ENCODE peak calls at places on chromosomes 7 and 10, in nine cellular contexts. H, A, I, N, X, L, Q, G and D are unnamed samples.
A peak's percentile ranks its signal among the peaks of the same experiment; 100 is the strongest.

GRCh38 chr7:97845622-97846203 is 26.5 kb downstream of the ASNS start:
- DNase-seq in L (peak; percentile 54), I (no peak), H (peak; percentile 34), A (no peak), X (peak; percentile 38), N (peak; percentile 16), G (no peak), Q (peak; percentile 25), D (no peak)

GRCh38 chr7:75987805-75988630 is 6.4 kb downstream of the TMEM120A start:
- DNase-seq in I (peak; percentile 14), H (no peak), X (no peak), G (no peak), Q (no peak), L (no peak), A (no peak), N (no peak), D (no peak)

GRCh38 chr7:150337179-150337578 is 4.2 kb downstream of the RARRES2 start:
- DNase-seq in G (no peak), N (no peak), L (no peak), H (no peak), A (no peak), I (no peak), X (no peak), Q (no peak), D (no peak)

GRCh38 chr7:90910136-90910535 is 314.0 kb downstream of the CDK14 start:
- DNase-seq in I (no peak), N (no peak), G (no peak), X (no peak), A (no peak), Q (peak; percentile 73), H (peak; percentile 35), L (no peak), D (no peak)

GRCh38 chr10:132065491-132066105 is at the start of gene JAKMIP3:
- DNase-seq in N (peak; percentile 93), Q (peak; percentile 76), A (no peak), L (no peak), X (no peak), G (no peak), H (peak; percentile 87), I (peak; percentile 68), D (no peak)

GRCh38 chr10:128275405-128275804 is 149.2 kb upstream of the MKI67 start:
- DNase-seq in N (no peak), G (no peak), Q (no peak), H (no peak), X (no peak), I (no peak), A (no peak), L (no peak), D (no peak)

GRCh38 chr7:108158766-108159165 is 28.6 kb upstream of the LAMB4 start:
- DNase-seq in I (no peak), L (no peak), G (no peak), H (peak; percentile 31), N (no peak), Q (peak; percentile 79), X (no peak), A (no peak), D (no peak)

GRCh38 chr7:68544851-68545250 is 1053.4 kb upstream of the AUTS2 start:
- DNase-seq in X (no peak), A (no peak), N (no peak), L (no peak), G (no peak), H (no peak), I (no peak), Q (no peak), D (no peak)

GRCh38 chr10:69316313-69317059 is 38.2 kb downstream of the HK1 start:
- DNase-seq in Q (peak; percentile 62), X (no peak), H (peak; percentile 90), G (no peak), A (no peak), I (peak; percentile 39), N (peak; percentile 23), L (no peak), D (no peak)

GRCh38 chr7:135658564-135658963 is 3.8 kb upstream of the STMP1 start:
- DNase-seq in A (no peak), N (no peak), G (no peak), X (no peak), H (no peak), L (no peak), I (no peak), Q (no peak), D (no peak)

GRCh38 chr10:58462863-58463507 is 49.7 kb upstream of the BICC1 start:
- DNase-seq in G (no peak), I (no peak), X (no peak), N (no peak), H (no peak), A (no peak), L (no peak), Q (no peak), D (no peak)

GRCh38 chr7:103857435-103857834 is 132.0 kb downstream of the RELN start:
- DNase-seq in A (no peak), L (no peak), H (no peak), N (no peak), X (no peak), I (no peak), G (no peak), Q (no peak), D (no peak)

GRCh38 chr7:81284576-81284975 is 365.7 kb upstream of the SEMA3C start:
- DNase-seq in Q (peak; percentile 81), N (peak; percentile 48), H (peak; percentile 71), G (no peak), X (no peak), L (no peak), I (no peak), A (no peak), D (no peak)

GRCh38 chr7:45394117-45394708 is 180.0 kb upstream of the ADCY1 start:
- DNase-seq in N (no peak), Q (peak; percentile 7), H (no peak), X (no peak), I (no peak), L (no peak), G (no peak), A (no peak), D (no peak)

GRCh38 chr7:37068902-37069301 is 344.6 kb upstream of the AOAH start:
- DNase-seq in X (no peak), N (no peak), H (no peak), I (no peak), L (no peak), G (no peak), Q (no peak), A (no peak), D (no peak)

GRCh38 chr7:100024020-100024619 is 8.7 kb downstream of the ZKSCAN1 start:
- DNase-seq in G (no peak), L (no peak), I (no peak), H (no peak), N (no peak), X (no peak), Q (no peak), A (no peak), D (no peak)

GRCh38 chr10:48737866-48738265 is 53.2 kb downstream of the WDFY4 start:
- DNase-seq in N (no peak), G (no peak), X (no peak), A (no peak), H (no peak), Q (peak; percentile 82), I (no peak), L (no peak), D (no peak)

GRCh38 chr7:134460000-134460399 is 1.1 kb upstream of the AKR1B1 start:
- DNase-seq in X (no peak), G (no peak), N (no peak), L (no peak), A (no peak), H (peak; percentile 83), Q (peak; percentile 25), I (no peak), D (no peak)

GRCh38 chr7:41574377-41574776 is 128.5 kb downstream of the INHBA start:
- DNase-seq in A (no peak), G (no peak), Q (peak; percentile 36), N (peak; percentile 45), I (no peak), L (no peak), X (no peak), H (peak; percentile 17), D (no peak)

GRCh38 chr10:107165007-107165406 is 501 bp upstream of the SORCS1 start:
- DNase-seq in L (no peak), H (no peak), Q (no peak), I (no peak), A (no peak), X (no peak), N (no peak), G (no peak), D (no peak)

GRCh38 chr7:70812511-70812910 is 319.4 kb upstream of the GALNT17 start:
- DNase-seq in I (no peak), H (no peak), X (peak; percentile 41), G (no peak), N (no peak), L (no peak), Q (no peak), A (no peak), D (no peak)
- TF ChIP-seq CTCF in I (no peak), H (peak; percentile 19), X (peak; percentile 79), G (no peak), N (peak; percentile 41), L (peak; percentile 28), Q (peak; percentile 16), A (no peak), D (peak; percentile 45)

DNA sequence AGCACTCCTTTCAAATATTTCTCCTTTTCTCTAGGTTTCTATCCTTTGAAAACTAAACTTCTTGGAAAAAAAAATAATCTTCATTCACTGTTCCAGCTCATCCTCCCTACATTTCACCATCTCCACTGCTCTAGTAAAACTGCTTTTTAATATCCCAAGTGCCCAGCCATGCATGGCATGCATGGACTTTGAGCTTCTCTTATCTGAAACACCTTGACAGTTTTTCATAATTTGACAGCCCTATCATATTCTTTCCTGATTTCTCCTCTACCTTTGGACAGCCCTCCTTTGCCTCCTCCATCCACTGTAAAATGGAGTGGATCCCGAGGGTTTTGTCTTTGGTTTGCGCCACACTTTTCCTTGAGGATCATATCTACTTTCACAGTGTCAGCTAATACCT is 212.8 kb downstream of the ANK3 start:
- DNase-seq in N (no peak), A (no peak), I (no peak), H (no peak), X (no peak), G (no peak), L (no peak), Q (no peak), D (no peak)
- H3K4me3 ChIP-seq in N (no peak overlapping the region), A (no peak overlapping the region), I (no peak overlapping the region), H (no peak overlapping the region), X (no peak overlapping the region), G (no peak overlapping the region), L (no peak overlapping the region), Q (no peak overlapping the region), D (no peak overlapping the region)

GRCh38 chr10:7944537-7944936 is 110.0 kb upstream of the GATA3 start:
- DNase-seq in L (no peak), A (no peak), N (no peak), X (no peak), H (no peak), G (no peak), I (no peak), Q (no peak), D (no peak)
- TF ChIP-seq CTCF in L (no peak), A (no peak), N (no peak), X (no peak), H (no peak), G (no peak), I (no peak), Q (no peak), D (no peak)

DNA sequence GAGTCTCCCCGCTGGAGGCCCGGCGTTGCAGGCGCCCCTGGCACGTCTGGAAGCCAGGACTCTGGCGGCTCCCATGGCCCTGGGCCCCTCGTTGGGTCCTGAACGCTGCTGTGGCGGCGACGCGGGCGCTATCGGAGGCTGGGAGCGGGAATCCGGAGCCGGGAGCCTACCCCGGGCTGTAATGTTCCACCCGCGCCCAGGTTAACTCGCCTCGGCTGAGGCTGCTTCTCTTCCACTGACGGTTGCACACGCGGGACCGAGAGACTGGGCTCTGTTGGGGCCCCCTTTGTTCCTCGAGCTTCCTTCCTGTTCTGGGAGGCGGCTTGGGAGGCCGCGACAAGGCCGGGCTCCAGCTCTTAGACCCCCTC is 1.3 kb upstream of the HOXA5 start:
- DNase-seq in X (no peak), I (peak; percentile 20), L (no peak), Q (no peak), G (no peak), N (no peak), A (peak; percentile 10), H (peak; percentile 27), D (no peak)
- H3K4me3 ChIP-seq in X (no peak overlapping the region), I (no peak overlapping the region), L (no peak overlapping the region), Q (no peak overlapping the region), G (no peak overlapping the region), N (no peak overlapping the region), A (peak overlapping the region; percentile 75), H (peak overlapping the region; percentile 12), D (no peak overlapping the region)